ENCODE peak calls at places on chromosomes 13 and 19, in ten cellular contexts. F is GDM1; V is amygdala; T is caudate nucleus; P is OCI-LY7; Q is stimulated activated CD4-positive, alpha-beta T cell treated with anti-CD3 and anti-CD28 coated beads, Interleukin-12 subunit alpha, Interleukin-12 subunit beta, amount 100 ng/mL, for 48 hours; K is choroid plexus epithelial cell; G is NCI-H1930; B is heart right ventricle; S is osteocyte. Y is an unnamed sample.

GRCh38 chr13:99886706-99887105 is 84.9 kb downstream of the ZIC5 start:
- DNase-seq in F (no peak), T (no peak), G (no peak), P (no peak), B (no peak), K (no peak), S (no peak), V (no peak), Q (no peak), Y (no peak)

GRCh38 chr13:19596086-19596485 is 34.8 kb upstream of the TPTE2 start:
- DNase-seq in P (no peak), Q (no peak), B (no peak), T (no peak), K (no peak), F (no peak), G (no peak), S (no peak), V (no peak), Y (no peak)

GRCh38 chr13:91719033-91719432 is 320.6 kb downstream of the GPC5 start:
- DNase-seq in B (peak), S (no peak), V (no peak), K (peak), F (no peak), G (no peak), Q (no peak), P (no peak), T (no peak), Y (no peak)

GRCh38 chr13:111518161-111518791 is 197.8 kb downstream of the TEX29 start:
- DNase-seq in Q (no peak), P (peak), F (no peak), V (no peak), S (peak), G (peak), B (no peak), K (no peak), T (no peak), Y (peak)

GRCh38 chr13:49368688-49369087 is 75.2 kb downstream of the CAB39L start:
- DNase-seq in V (no peak), F (no peak), K (no peak), P (peak), G (no peak), T (no peak), S (no peak), B (no peak), Q (no peak), Y (peak)

GRCh38 chr19:35116085-35116801 is 620 bp downstream of the FXYD3 start:
- DNase-seq in K (no peak), S (no peak), G (no peak), Q (no peak), P (no peak), F (no peak), V (no peak), T (no peak), B (no peak), Y (no peak)

GRCh38 chr19:17765069-17765618 is 13.9 kb downstream of the FCHO1 start:
- DNase-seq in G (no peak), V (no peak), P (no peak), B (peak), F (peak), K (no peak), S (no peak), T (no peak), Q (no peak), Y (no peak)

GRCh38 chr19:23075031-23075733 is 41.6 kb upstream of the ZNF730 start:
- DNase-seq in B (peak), V (peak), Q (no peak), F (no peak), G (peak), K (peak), S (peak), P (peak), T (peak), Y (peak)

GRCh38 chr13:25180795-25181537 is 8.9 kb upstream of the AMER2 start:
- DNase-seq in F (no peak), B (no peak), Q (no peak), S (peak), G (no peak), K (no peak), V (no peak), T (no peak), P (peak), Y (no peak)

GRCh38 chr13:110307697-110308376 is 753 bp downstream of the COL4A2 start:
- DNase-seq in V (no peak), P (no peak), F (no peak), T (no peak), B (peak), Q (no peak), S (no peak), G (no peak), K (peak), Y (no peak)

Y was measured in NAMALWA.